ENCODE peak calls at places on chromosome 9, in six cellular contexts. N, S, W, Q, A and D are unnamed samples.

GRCh38 chr9:81530846-81531245 is 158.5 kb downstream of the TLE1 start:
- DNase-seq in Q (no peak), A (no peak), N (no peak), S (no peak), W (no peak), D (no peak)

GRCh38 chr9:112784020-112784788 is 33.6 kb downstream of the SNX30 start:
- DNase-seq in S (no peak), W (peak), Q (peak), N (peak), A (no peak), D (no peak)

GRCh38 chr9:36470891-36471290 is 70.8 kb upstream of the RNF38 start:
- DNase-seq in S (peak), N (no peak), Q (no peak), W (peak), A (peak), D (peak)

GRCh38 chr9:117414220-117414905 is 494 bp downstream of the ASTN2 start:
- DNase-seq in A (peak), Q (peak), W (peak), N (peak), S (no peak), D (no peak)

GRCh38 chr9:130262061-130262745 is 3.4 kb upstream of the HMCN2 start:
- DNase-seq in N (no peak), A (no peak), S (peak), Q (no peak), W (no peak), D (peak)

GRCh38 chr9:5459289-5459829 is 9.0 kb downstream of the CD274 start:
- DNase-seq in N (no peak), S (no peak), W (peak), Q (no peak), A (no peak), D (no peak)

GRCh38 chr9:127637322-127637847 is 25.3 kb downstream of the STXBP1 start:
- DNase-seq in Q (no peak), N (no peak), W (peak), S (no peak), A (peak), D (no peak)

GRCh38 chr9:129118799-129119198 is 7.6 kb downstream of the PTPA start:
- DNase-seq in Q (no peak), S (no peak), N (no peak), W (no peak), A (no peak), D (no peak)

GRCh38 chr9:78280982-78281668 is 15.8 kb upstream of the PSAT1 start:
- DNase-seq in A (peak), S (peak), Q (no peak), W (peak), N (no peak), D (no peak)

GRCh38 chr9:120904999-120905793 is 21.4 kb downstream of the TRAF1 start:
- DNase-seq in S (no peak), A (no peak), Q (no peak), N (no peak), W (no peak), D (no peak)

GRCh38 chr9:114072181-114073140 is 5.6 kb downstream of the AMBP start:
- DNase-seq in A (peak), Q (no peak), W (peak), N (no peak), S (peak), D (peak)

GRCh38 chr9:86909388-86909787 is 37.9 kb downstream of the GAS1 start:
- DNase-seq in N (no peak), W (peak), Q (no peak), A (no peak), S (no peak), D (no peak)

GRCh38 chr9:94697972-94698581 is 28.4 kb upstream of the AOPEP start:
- DNase-seq in N (no peak), A (no peak), S (no peak), W (peak), Q (no peak), D (no peak)

GRCh38 chr9:113998529-113999255 is 79.4 kb downstream of the AMBP start:
- DNase-seq in A (no peak), Q (no peak), S (no peak), W (peak), N (no peak), D (no peak)

GRCh38 chr9:33734911-33735310 is 60.5 kb upstream of the PRSS3 start:
- DNase-seq in S (no peak), A (no peak), Q (no peak), N (no peak), W (peak), D (no peak)